ENCODE peak calls at places on chromosome 10, in four cellular contexts. I, M, E and L are unnamed samples.

GRCh38 chr10:29120216-29120615 is 168.7 kb upstream of the LYZL1 start:
- DNase-seq in I (no peak), M (no peak), E (peak; percentile 58), L (peak; percentile 93)

GRCh38 chr10:124403548-124403947 is 15.2 kb downstream of the OAT start:
- DNase-seq in I (peak; percentile 94), M (peak; percentile 25), E (peak; percentile 89), L (peak; percentile 88)

GRCh38 chr10:5616046-5616445 is 50.3 kb downstream of the ASB13 start:
- DNase-seq in I (no peak), M (no peak), E (no peak), L (no peak)

GRCh38 chr10:125551247-125551646 is 131.7 kb downstream of the TEX36 start:
- DNase-seq in I (no peak), M (no peak), E (no peak), L (no peak)

GRCh38 chr10:24039897-24040296 is 169.0 kb upstream of the KIAA1217 start:
- DNase-seq in I (no peak), M (no peak), E (no peak), L (no peak)

GRCh38 chr10:86165666-86166065 is 200.9 kb downstream of the GRID1 start:
- DNase-seq in I (no peak), M (no peak), E (no peak), L (no peak)

GRCh38 chr10:101018600-101019439 is 12.1 kb downstream of the PDZD7 start:
- DNase-seq in I (peak; percentile 63), M (peak; percentile 71), E (peak; percentile 81), L (peak; percentile 85)

GRCh38 chr10:23191764-23192395 is at the start of gene PTF1A:
- DNase-seq in I (no peak), M (no peak), E (no peak), L (no peak)

GRCh38 chr10:106997721-106998120 is 166.8 kb downstream of the SORCS1 start:
- DNase-seq in I (no peak), M (no peak), E (no peak), L (no peak)